ENCODE peak calls at places on chromosome 5, in ten cellular contexts. I is cardiac septum, L is esophagus squamous epithelium, T is NCI-H460, R is GM18507, W is COLO829, H is astrocyte of the cerebellum, X is iPS-NIHi11, U is thoracic aorta, N is endothelial cell. M is an unnamed sample.

GRCh38 chr5:157049605-157050004 is 9.3 kb downstream of the HAVCR1 start:
- DNase-seq in I (no peak), L (no peak), T (no peak), R (no peak), W (no peak), H (no peak), X (no peak), U (no peak), N (no peak), M (no peak)

GRCh38 chr5:59799668-59800374 is 93.7 kb downstream of the PDE4D start:
- DNase-seq in I (no peak), L (no peak), T (peak; percentile 69), R (no peak), W (no peak), H (peak; percentile 50), X (peak; percentile 37), U (no peak), N (peak; percentile 43), M (peak; percentile 33)

GRCh38 chr5:128974567-128974966 is 9.3 kb downstream of the SLC27A6 start:
- DNase-seq in I (no peak), L (no peak), T (no peak), R (no peak), W (no peak), H (no peak), X (no peak), U (no peak), N (no peak), M (no peak)

GRCh38 chr5:127820910-127821553 is 117.8 kb downstream of the CCDC192 start:
- DNase-seq in I (no peak), L (no peak), T (no peak), R (peak; percentile 8), W (no peak), H (peak; percentile 18), X (no peak), U (no peak), N (no peak), M (no peak)

GRCh38 chr5:149113669-149114068 is 27.6 kb upstream of the ABLIM3 start:
- DNase-seq in I (no peak), L (no peak), T (no peak), R (no peak), W (no peak), H (no peak), X (no peak), U (no peak), N (no peak), M (no peak)

GRCh38 chr5:94562327-94562971 is 56.0 kb downstream of the KIAA0825 start:
- DNase-seq in I (no peak), L (no peak), T (peak; percentile 4), R (no peak), W (no peak), H (no peak), X (no peak), U (no peak), N (no peak), M (peak; percentile 31)

GRCh38 chr5:80276186-80276585 is 20.3 kb upstream of the SERINC5 start:
- DNase-seq in I (no peak), L (no peak), T (no peak), R (no peak), W (no peak), H (no peak), X (no peak), U (no peak), N (no peak), M (no peak)

GRCh38 chr5:68543212-68543611 is 327.7 kb downstream of the PIK3R1 start:
- DNase-seq in I (no peak), L (no peak), T (no peak), R (no peak), W (no peak), H (no peak), X (no peak), U (no peak), N (no peak), M (no peak)

GRCh38 chr5:14739538-14739937 is 75.0 kb downstream of the OTULIN start:
- DNase-seq in I (no peak), L (no peak), T (no peak), R (no peak), W (peak; percentile 56), H (no peak), X (no peak), U (no peak), N (no peak), M (no peak)

GRCh38 chr5:119410448-119411170 is 41.7 kb upstream of the HSD17B4 start:
- DNase-seq in I (no peak), L (no peak), T (no peak), R (no peak), W (no peak), H (no peak), X (no peak), U (no peak), N (no peak), M (no peak)

GRCh38 chr5:92559331-92559730 is 1021.7 kb downstream of the NR2F1-AS1 start:
- DNase-seq in I (no peak), L (no peak), T (no peak), R (no peak), W (no peak), H (no peak), X (no peak), U (no peak), N (no peak), M (no peak)

M was measured in NCI-H146.